ENCODE peak calls at places on chromosomes 2 and 18, in four cellular contexts. H is HepG2, F is GM12878, T is K562. Y is an unnamed sample.

GRCh38 chr2:227095346-227095745 is 68.7 kb downstream of the COL4A4 start:
- DNase-seq in H (no peak), F (no peak), T (no peak), Y (no peak)

GRCh38 chr2:100178085-100178788 is 35.8 kb upstream of the AFF3 start:
- DNase-seq in H (peak; percentile 55), F (peak; percentile 5), T (peak; percentile 52), Y (peak; percentile 69)

GRCh38 chr2:112121682-112122254 is 16.4 kb upstream of the FBLN7 start:
- DNase-seq in H (peak; percentile 55), F (no peak), T (no peak), Y (no peak)

GRCh38 chr2:26585100-26585499 is 56.1 kb downstream of the CIB4 start:
- DNase-seq in H (no peak), F (no peak), T (no peak), Y (no peak)

GRCh38 chr18:49669403-49669802 is 107.5 kb downstream of the LIPG start:
- DNase-seq in H (no peak), F (no peak), T (no peak), Y (no peak)

GRCh38 chr2:225765845-225766244 is 366.3 kb downstream of the NYAP2 start:
- DNase-seq in H (no peak), F (no peak), T (no peak), Y (no peak)

GRCh38 chr2:241271641-241272297 is 43.7 kb downstream of the HDLBP start:
- DNase-seq in H (peak; percentile 76), F (no peak), T (peak; percentile 29), Y (no peak)

GRCh38 chr18:26327062-26327461 is 100.8 kb downstream of the TAF4B start:
- DNase-seq in H (no peak), F (no peak), T (no peak), Y (no peak)

GRCh38 chr2:194870974-194871535 is 786.0 kb upstream of the SLC39A10 start:
- DNase-seq in H (no peak), F (no peak), T (no peak), Y (no peak)

GRCh38 chr2:23350026-23350791 is 34.8 kb upstream of the KLHL29 start:
- DNase-seq in H (no peak), F (no peak), T (no peak), Y (no peak)

GRCh38 chr2:175690113-175690716 is 311.9 kb downstream of the LNPK start:
- DNase-seq in H (peak; percentile 72), F (peak; percentile 4), T (peak; percentile 60), Y (peak; percentile 15)

GRCh38 chr2:182622231-182622630 is 93.8 kb upstream of the DNAJC10 start:
- DNase-seq in H (no peak), F (no peak), T (no peak), Y (no peak)

GRCh38 chr2:89850481-89850880 is 1159.0 kb downstream of the RPIA start:
- DNase-seq in H (no peak), F (no peak), T (no peak), Y (no peak)

GRCh38 chr2:241540766-241541561 is 17.6 kb upstream of the BOK start:
- DNase-seq in H (no peak), F (no peak), T (peak; percentile 98), Y (peak; percentile 81)

GRCh38 chr2:229445013-229445412 is 173.9 kb upstream of the PID1 start:
- DNase-seq in H (peak; percentile 74), F (no peak), T (no peak), Y (peak; percentile 13)

GRCh38 chr2:101697794-101698418 is 399 bp downstream of the MAP4K4 start:
- DNase-seq in H (no peak), F (no peak), T (peak; percentile 50), Y (no peak)

GRCh38 chr18:23573948-23574431 is 12.3 kb downstream of the NPC1 start:
- DNase-seq in H (no peak), F (no peak), T (no peak), Y (peak; percentile 27)

GRCh38 chr2:38439807-38440300 is 62.8 kb upstream of the ATL2 start:
- DNase-seq in H (no peak), F (no peak), T (no peak), Y (no peak)

DNA sequence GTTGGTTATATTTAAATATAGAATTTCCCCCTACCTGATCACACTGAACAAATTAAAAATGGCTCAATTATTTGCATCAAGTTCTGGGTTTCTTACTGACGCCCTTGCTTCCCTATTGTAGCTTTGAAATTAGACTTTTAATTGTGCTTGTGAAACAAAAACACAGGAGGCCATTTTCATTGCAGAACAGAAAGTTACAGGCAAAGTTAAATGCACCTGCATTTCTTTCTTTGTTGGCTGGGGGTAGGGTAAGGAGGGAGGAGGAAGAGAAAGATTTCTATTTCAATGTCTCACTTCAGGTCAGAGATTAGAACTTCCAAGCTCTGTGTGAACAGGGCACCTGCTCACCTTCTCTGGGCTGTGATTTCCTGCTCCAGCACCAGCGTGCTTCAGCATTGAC is 199.6 kb downstream of the BCL11A start:
- DNase-seq in H (no peak), F (peak; percentile 87), T (no peak), Y (no peak)
- TF ChIP-seq BRCA1 in H (no peak), F (no peak), T (no peak), Y (no peak)

GRCh38 chr2:144170172-144170571 is 349.7 kb downstream of the ZEB2 start:
- DNase-seq in H (no peak), F (no peak), T (no peak), Y (no peak)
- TF ChIP-seq BRCA1 in H (no peak), F (no peak), T (no peak), Y (no peak)

GRCh38 chr2:160647967-160648685 is 154.5 kb upstream of the RBMS1 start:
- DNase-seq in H (no peak), F (no peak), T (no peak), Y (no peak)
- TF ChIP-seq BRCA1 in H (no peak), F (no peak), T (no peak), Y (no peak)

DNA sequence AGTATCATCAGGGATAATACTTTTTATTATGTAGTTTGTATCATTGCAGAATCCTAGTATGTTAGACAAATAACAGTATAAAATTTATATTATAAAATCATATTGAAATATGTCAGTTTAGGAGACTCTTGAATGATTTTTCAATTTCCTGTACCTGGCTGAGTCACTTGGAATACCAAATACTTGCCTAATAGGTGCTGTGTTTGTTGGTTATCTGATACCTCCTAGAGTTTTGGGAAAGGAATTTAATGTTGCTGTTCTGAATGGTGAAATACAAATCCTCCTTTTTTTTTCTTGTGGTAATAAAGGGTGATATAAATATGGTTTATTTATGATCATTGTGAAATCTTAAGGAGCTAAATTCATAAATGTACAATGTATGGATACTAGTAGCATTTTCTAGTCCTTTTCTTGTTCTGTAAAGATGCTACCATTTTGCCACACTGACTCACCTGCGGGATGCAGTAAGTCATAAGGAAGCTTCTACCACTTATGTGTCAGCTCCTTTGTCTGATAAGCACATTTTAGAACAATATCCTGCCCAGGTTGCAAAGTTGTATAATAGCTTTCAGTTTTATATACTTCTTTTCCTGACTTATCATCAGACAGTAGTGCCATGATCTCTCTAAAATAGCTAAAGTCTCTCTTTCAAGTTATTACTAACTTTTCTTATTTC is 465.5 kb downstream of the XIRP2 start:
- DNase-seq in H (no peak), F (no peak), T (no peak), Y (no peak)
- TF ChIP-seq BRCA1 in H (no peak), F (no peak), T (no peak), Y (no peak)

DNA sequence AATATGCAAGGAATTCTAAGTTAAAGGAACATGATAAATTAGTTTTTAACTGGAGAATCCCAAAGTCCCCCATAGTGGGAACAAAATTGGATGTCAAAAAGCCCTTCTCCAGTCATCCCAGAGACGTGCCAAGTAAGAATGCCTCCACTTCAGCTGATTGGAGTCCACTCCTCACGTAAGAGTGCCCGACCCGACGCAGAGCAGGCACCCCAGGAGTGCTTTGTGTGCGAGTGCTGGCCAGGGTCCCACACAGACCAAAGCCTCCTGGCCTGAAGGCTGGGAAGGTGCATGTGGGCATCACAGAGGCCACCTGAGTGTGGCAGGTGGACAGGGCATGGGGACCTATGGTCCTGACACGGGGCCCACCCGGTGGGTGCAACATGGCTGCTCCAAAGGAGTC is 183.5 kb downstream of the GLI2 start:
- DNase-seq in H (no peak), F (no peak), T (no peak), Y (no peak)
- TF ChIP-seq BRCA1 in H (no peak), F (no peak), T (no peak), Y (no peak)

GRCh38 chr2:14778015-14778414 is 145.5 kb downstream of the LRATD1 start:
- DNase-seq in H (no peak), F (no peak), T (no peak), Y (no peak)
- TF ChIP-seq BRCA1 in H (no peak), F (no peak), T (no peak), Y (no peak)

DNA sequence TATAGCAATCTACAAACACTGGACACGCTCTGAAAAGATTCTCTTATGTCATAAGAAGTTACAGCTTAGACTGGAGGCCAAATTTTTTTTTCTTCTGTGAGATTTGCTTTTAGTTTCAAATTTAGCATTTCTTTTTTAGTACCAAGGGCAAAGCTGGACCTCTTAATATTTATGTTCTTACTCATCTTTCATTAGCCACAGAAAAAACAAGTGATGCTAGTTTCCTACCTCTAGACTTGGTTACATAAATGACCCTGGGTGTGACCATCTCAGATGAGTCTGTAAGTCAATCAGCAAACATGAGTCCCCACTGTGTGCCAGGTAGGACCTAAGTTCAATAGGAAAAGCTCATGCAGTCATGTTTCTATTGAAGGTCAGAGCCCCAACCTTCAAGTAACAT is 94.4 kb downstream of the MEP1B start:
- DNase-seq in H (no peak), F (no peak), T (no peak), Y (no peak)
- TF ChIP-seq BRCA1 in H (no peak), F (no peak), T (no peak), Y (no peak)

Y was measured in H1.